ENCODE peak calls at places on chromosome 10, in four cellular contexts. B is fibroblast of mammary gland, L is MV-4-11, G is psoas muscle. O is an unnamed sample.

GRCh38 chr10:55410415-55410885 is 609.4 kb upstream of the PCDH15 start:
- DNase-seq in B (peak; percentile 12), L (no peak), G (peak; percentile 49), O (no peak)

GRCh38 chr10:49700997-49701396 is 21.5 kb downstream of the C10orf53 start:
- DNase-seq in B (no peak), L (no peak), G (no peak), O (no peak)

GRCh38 chr10:5976689-5977470 is 463 bp downstream of the IL15RA start:
- DNase-seq in B (peak; percentile 43), L (peak; percentile 21), G (peak; percentile 79), O (no peak)

GRCh38 chr10:61766927-61767326 is 104.2 kb downstream of the CABCOCO1 start:
- DNase-seq in B (no peak), L (no peak), G (no peak), O (no peak)

GRCh38 chr10:131002031-131002861 is 309.3 kb downstream of the TCERG1L start:
- DNase-seq in B (no peak), L (no peak), G (no peak), O (peak; percentile 49)

GRCh38 chr10:86188326-86188725 is 178.3 kb downstream of the GRID1 start:
- DNase-seq in B (no peak), L (no peak), G (no peak), O (no peak)

GRCh38 chr10:1115262-1115955 is 59.2 kb downstream of the WDR37 start:
- DNase-seq in B (no peak), L (no peak), G (no peak), O (no peak)

GRCh38 chr10:6514844-6515780 is 65.0 kb downstream of the PRKCQ start:
- DNase-seq in B (no peak), L (peak; percentile 74), G (no peak), O (no peak)

GRCh38 chr10:118953999-118954398 is 75.5 kb upstream of the NANOS1 start:
- DNase-seq in B (peak; percentile 21), L (no peak), G (no peak), O (peak; percentile 16)

GRCh38 chr10:45278860-45279498 is 36.4 kb downstream of the OR13A1 start:
- DNase-seq in B (no peak), L (no peak), G (no peak), O (no peak)